ENCODE peak calls at places on chromosome X, in six cellular contexts. V is AG10803, X is cardiac muscle cell, B is B cell, C is uterus, S is GM10248. L is an unnamed sample.

GRCh38 chrX:12973561-12974216 is 1.2 kb upstream of the TMSB4X start:
- DNase-seq in V (no peak), X (no peak), B (peak), C (peak), S (peak), L (no peak)

GRCh38 chrX:51889851-51890250 is 3.6 kb upstream of the MAGED1 start:
- DNase-seq in V (no peak), X (no peak), B (no peak), C (no peak), S (no peak), L (no peak)

GRCh38 chrX:153692611-153693156 is 5.0 kb downstream of the SLC6A8 start:
- DNase-seq in V (no peak), X (no peak), B (no peak), C (no peak), S (no peak), L (no peak)

GRCh38 chrX:77446029-77446585 is 1.1 kb upstream of the FGF16 start:
- DNase-seq in V (no peak), X (no peak), B (peak), C (peak), S (peak), L (peak)

GRCh38 chrX:104084063-104084462 is 8.0 kb upstream of the TMSB15C start:
- DNase-seq in V (no peak), X (no peak), B (no peak), C (no peak), S (no peak), L (no peak)

GRCh38 chrX:101619336-101619735 is 1.5 kb upstream of the ARMCX6 start:
- DNase-seq in V (no peak), X (peak), B (no peak), C (no peak), S (no peak), L (no peak)

GRCh38 chrX:68930576-68931317 is 101.9 kb downstream of the EFNB1 start:
- DNase-seq in V (no peak), X (no peak), B (no peak), C (no peak), S (no peak), L (no peak)

GRCh38 chrX:25059273-25059672 is 43.5 kb upstream of the ARX start:
- DNase-seq in V (no peak), X (no peak), B (no peak), C (no peak), S (no peak), L (no peak)

GRCh38 chrX:97446298-97446882 is 562.7 kb downstream of the RPA4 start:
- DNase-seq in V (peak), X (no peak), B (no peak), C (no peak), S (no peak), L (no peak)
- TF ChIP-seq CTCF in V (peak), X (peak), B (peak), C (no peak), S (no peak), L (no peak)

DNA sequence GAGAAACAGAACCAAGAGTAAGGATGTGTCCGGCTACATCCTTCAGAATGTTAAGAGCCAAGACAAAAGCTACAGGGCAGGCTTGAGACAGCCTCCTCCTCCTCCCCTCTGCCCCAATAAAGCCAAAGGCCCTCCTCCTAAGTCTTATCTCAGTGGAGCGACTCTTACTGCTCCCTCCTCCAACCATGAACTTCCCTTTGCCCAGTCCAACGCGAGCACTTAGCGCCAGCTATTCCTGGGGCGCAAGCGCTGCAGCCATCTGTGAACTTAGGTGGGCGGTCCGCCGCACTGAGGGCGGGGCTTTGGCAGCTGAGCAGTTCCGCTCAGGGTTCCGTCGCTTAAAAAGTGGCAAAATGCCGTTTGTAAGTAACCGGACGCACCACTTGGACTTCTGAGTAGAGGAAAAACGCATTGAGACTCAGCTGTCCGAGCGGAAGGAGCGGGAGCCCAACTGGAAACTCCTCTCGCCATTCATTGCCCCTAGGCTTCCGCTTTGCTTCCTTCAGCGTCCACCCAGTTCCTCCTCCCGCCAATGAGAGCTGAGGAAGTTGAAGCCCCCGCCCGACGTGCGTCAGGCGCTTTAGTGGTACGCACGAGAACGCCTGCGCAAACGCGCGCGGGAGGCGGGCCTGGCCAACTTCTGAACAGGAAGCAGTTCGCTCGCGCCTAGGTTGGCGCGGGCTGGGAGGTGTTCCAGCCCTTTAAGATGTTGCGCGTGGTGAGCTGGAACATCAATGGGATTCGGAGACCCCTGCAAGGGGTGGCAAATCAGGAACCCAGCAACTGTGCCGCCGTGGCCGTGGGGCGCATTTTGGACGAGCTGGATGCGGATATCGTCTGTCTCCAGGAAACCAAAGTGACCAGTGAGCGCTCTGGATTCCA is at the start of gene APEX2:
- DNase-seq in V (peak), X (peak), B (peak), C (peak), S (peak), L (peak)
- TF ChIP-seq CTCF in V (no peak), X (no peak), B (no peak), C (no peak), S (no peak), L (no peak)

GRCh38 chrX:18769812-18770573 is 62.5 kb downstream of the PPEF1 start:
- DNase-seq in V (no peak), X (no peak), B (no peak), C (no peak), S (no peak), L (no peak)
- TF ChIP-seq CTCF in V (no peak), X (no peak), B (no peak), C (no peak), S (no peak), L (no peak)

DNA sequence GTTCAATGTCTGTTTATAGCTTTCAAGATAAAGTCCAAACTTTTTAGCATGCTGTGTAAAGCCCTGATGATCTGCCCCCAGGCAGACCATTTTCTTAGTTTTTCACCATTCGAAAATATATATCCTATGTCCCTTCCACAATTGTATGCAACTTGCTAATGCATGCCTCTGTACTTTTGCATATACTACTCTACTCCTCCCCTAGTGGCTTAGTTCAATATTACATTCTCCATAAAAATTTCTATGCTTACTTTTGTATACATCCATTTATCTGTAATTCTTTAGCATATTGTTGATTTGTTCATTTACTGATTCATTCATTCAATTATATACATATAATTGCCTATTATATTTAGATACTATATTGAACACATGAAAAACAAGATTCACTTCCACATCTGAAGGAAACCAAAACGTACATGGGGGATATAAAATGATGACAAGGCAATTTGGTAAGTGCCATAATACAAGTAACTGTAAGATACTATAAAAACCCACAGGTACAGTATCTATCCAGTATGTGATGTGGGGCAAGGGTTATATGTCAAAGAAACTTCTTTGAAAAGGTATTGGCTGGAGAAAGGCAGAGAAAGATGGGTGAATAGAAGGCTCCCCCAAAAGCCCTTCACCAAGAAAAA is 902.5 kb downstream of the FAM133A start:
- DNase-seq in V (no peak), X (no peak), B (no peak), C (no peak), S (no peak), L (no peak)
- TF ChIP-seq CTCF in V (no peak), X (no peak), B (no peak), C (no peak), S (no peak), L (no peak)

GRCh38 chrX:41923257-41923924 is at the start of gene CASK:
- DNase-seq in V (peak), X (peak), B (peak), C (peak), S (peak), L (peak)

GRCh38 chrX:41922694-41923171 is 621 bp downstream of the CASK start:
- DNase-seq in V (peak), X (peak), B (no peak), C (peak), S (peak), L (peak)

GRCh38 chrX:41921492-41922124 is 1.7 kb downstream of the CASK start:
- DNase-seq in V (peak), X (no peak), B (no peak), C (no peak), S (peak), L (peak)

GRCh38 chrX:41922125-41922521 is 1.2 kb downstream of the CASK start:
- DNase-seq in V (peak), X (peak), B (peak), C (no peak), S (peak), L (no peak)

GRCh38 chrX:41923925-41924693 is 755 bp upstream of the CASK start:
- DNase-seq in V (peak), X (peak), B (peak), C (no peak), S (peak), L (peak)
- TF ChIP-seq CTCF in V (no peak), X (no peak), B (no peak), C (no peak), S (no peak), L (no peak)